ENCODE peak calls at places on chromosomes 5 and 9, in five cellular contexts. X, J, O, K and V are unnamed samples.

GRCh38 chr9:124342946-124343485 is 72.2 kb downstream of the PSMB7 start:
- DNase-seq in J (peak; percentile 96), X (peak; percentile 92), O (no peak), K (peak; percentile 75), V (no peak)

GRCh38 chr5:117594165-117594564 is 1019.5 kb upstream of the SEMA6A start:
- DNase-seq in K (peak; percentile 3), J (no peak), O (no peak), X (no peak), V (no peak)

GRCh38 chr5:180335614-180336233 is 17.4 kb downstream of the GFPT2 start:
- DNase-seq in O (no peak), K (no peak), X (no peak), J (no peak), V (no peak)

GRCh38 chr5:59921816-59922215 is 28.3 kb upstream of the PDE4D start:
- DNase-seq in X (no peak), K (no peak), J (no peak), O (no peak), V (no peak)

GRCh38 chr9:114343471-114344187 is 14.0 kb downstream of the ORM2 start:
- DNase-seq in J (peak; percentile 31), K (no peak), X (no peak), O (no peak), V (no peak)

GRCh38 chr5:176153741-176154140 is 84.5 kb upstream of the SIMC1 start:
- DNase-seq in K (no peak), J (peak; percentile 68), X (peak; percentile 49), O (no peak), V (no peak)

GRCh38 chr5:173663810-173664526 is 47.5 kb upstream of the BOD1 start:
- DNase-seq in O (no peak), J (peak; percentile 24), X (peak; percentile 25), K (no peak), V (no peak)

GRCh38 chr5:95238560-95239325 is 46.2 kb downstream of the MCTP1 start:
- DNase-seq in X (peak; percentile 74), J (peak; percentile 48), K (no peak), O (no peak), V (peak; percentile 60)

GRCh38 chr9:127912882-127913281 is 4.0 kb downstream of the ST6GALNAC4 start:
- DNase-seq in X (no peak), O (no peak), K (no peak), J (no peak), V (no peak)

GRCh38 chr9:116809656-116810055 is 122.6 kb downstream of the TRIM32 start:
- DNase-seq in O (no peak), J (no peak), K (no peak), X (no peak), V (no peak)

GRCh38 chr9:93024986-93025630 is 33.4 kb upstream of the SUSD3 start:
- DNase-seq in J (no peak), K (no peak), O (no peak), X (no peak), V (no peak)

GRCh38 chr5:45484781-45485180 is 211.4 kb downstream of the HCN1 start:
- DNase-seq in X (no peak), K (no peak), J (no peak), O (no peak), V (no peak)

GRCh38 chr5:33261305-33261704 is 179.5 kb upstream of the TARS1 start:
- DNase-seq in O (no peak), K (no peak), X (peak; percentile 82), J (peak; percentile 64), V (no peak)

GRCh38 chr9:128271112-128271511 is 4.7 kb downstream of the GOLGA2 start:
- DNase-seq in X (no peak), K (no peak), J (no peak), O (no peak), V (no peak)

GRCh38 chr5:26942481-26942880 is 95.9 kb downstream of the CDH9 start:
- DNase-seq in J (no peak), O (no peak), X (peak; percentile 22), K (no peak), V (no peak)

GRCh38 chr5:3993856-3994473 is 398.3 kb downstream of the IRX1 start:
- DNase-seq in X (no peak), O (no peak), J (no peak), K (no peak), V (no peak)
- H3K9ac ChIP-seq in X (no peak overlapping the region), O (peak overlapping the region; percentile 30), J (no peak overlapping the region), K (no peak overlapping the region), V (no peak overlapping the region)

GRCh38 chr5:125153231-125153630 is 406.8 kb upstream of the ZNF608 start:
- DNase-seq in J (no peak), O (no peak), K (no peak), X (no peak), V (no peak)
- H3K4me3 ChIP-seq in J (no peak overlapping the region), O (no peak overlapping the region), K (no peak overlapping the region), X (no peak overlapping the region), V (no peak overlapping the region)

DNA sequence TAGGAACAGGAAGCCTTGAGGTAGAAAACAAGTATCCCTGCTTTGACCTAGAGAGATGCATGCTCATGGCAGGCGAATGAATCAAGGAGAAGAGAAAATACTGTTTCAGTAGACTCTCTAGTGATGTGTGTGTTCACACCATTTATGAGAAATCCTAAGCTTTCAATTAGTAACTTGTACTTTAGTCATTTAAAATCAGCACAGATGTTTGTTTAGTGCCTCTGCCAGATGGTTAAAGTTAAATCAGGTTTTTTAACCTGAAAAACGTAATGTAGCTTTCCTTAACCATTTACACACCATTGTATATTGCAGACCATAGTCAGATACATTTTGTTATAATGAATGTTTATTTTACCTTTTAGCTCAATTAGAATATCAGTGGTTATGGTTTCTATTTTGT is 5.0 kb downstream of the TJP2 start:
- DNase-seq in X (no peak), K (no peak), J (no peak), O (no peak), V (no peak)
- H4K20me1 ChIP-seq in X (no peaks in the 10 kb centered on the region), K (no peaks in the 10 kb centered on the region), J (no peaks in the 10 kb centered on the region), O (no peaks in the 10 kb centered on the region), V (no peaks in the 10 kb centered on the region)

GRCh38 chr5:164934561-164934960 is 1429.1 kb downstream of the MAT2B start:
- DNase-seq in J (no peak), K (no peak), O (no peak), X (no peak), V (no peak)

DNA sequence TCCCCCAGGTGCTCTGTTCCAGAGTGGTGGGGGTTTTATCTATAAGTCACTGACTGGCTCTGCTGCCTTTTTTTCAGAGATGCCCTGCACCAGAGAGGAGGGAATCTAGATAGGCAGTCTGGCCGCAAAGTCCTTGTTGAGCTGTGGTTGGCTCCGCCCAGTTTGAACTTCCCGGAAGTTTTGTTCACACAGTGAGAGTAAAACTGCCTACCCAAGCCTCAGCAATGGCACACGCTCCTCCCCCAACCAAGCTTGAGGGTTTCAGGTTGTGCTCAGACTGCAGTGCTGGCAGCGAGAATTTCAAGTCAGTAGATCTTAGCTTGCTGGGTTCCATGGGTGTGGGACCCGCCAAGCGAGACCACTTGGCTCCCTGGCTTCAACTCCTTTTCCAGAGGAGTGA is 1428.6 kb downstream of the MAT2B start:
- DNase-seq in J (no peak), O (no peak), K (no peak), X (no peak), V (no peak)
- H3K9ac ChIP-seq in J (no peak overlapping the region), O (no peak overlapping the region), K (no peak overlapping the region), X (no peak overlapping the region), V (no peak overlapping the region)

DNA sequence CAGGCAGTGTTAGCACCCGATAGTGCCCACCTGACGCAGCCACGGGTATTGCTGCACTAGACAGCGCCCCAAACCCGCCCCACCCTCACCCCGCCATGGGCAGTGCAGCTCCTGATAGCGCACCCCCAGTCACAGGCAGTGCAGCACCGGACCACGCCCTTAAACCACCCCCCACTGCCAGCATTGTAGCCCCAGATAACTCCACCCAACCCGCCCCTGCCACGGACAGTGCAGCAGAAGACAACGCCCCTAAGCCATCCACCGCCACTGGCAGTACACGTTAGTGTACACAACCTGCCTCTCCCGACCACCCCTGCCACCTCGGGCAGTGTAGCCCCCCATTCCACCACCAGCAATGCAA is 825 bp upstream of the PCAT7 start:
- DNase-seq in O (no peak), J (no peak), K (no peak), X (no peak), V (no peak)
- H3K4me3 ChIP-seq in O (no peak overlapping the region), J (no peak overlapping the region), K (peak overlapping the region; percentile 66), X (no peak overlapping the region), V (no peak overlapping the region)

GRCh38 chr5:34772691-34773090 is 66.3 kb upstream of the TTC23L start:
- DNase-seq in K (no peak), J (no peak), X (no peak), O (no peak), V (no peak)

GRCh38 chr5:34774139-34774538 is 64.8 kb upstream of the TTC23L start:
- DNase-seq in X (no peak), O (no peak), K (no peak), J (no peak), V (no peak)

GRCh38 chr5:34775886-34776285 is 63.1 kb upstream of the TTC23L start:
- DNase-seq in X (no peak), J (no peak), K (no peak), O (no peak), V (no peak)

DNA sequence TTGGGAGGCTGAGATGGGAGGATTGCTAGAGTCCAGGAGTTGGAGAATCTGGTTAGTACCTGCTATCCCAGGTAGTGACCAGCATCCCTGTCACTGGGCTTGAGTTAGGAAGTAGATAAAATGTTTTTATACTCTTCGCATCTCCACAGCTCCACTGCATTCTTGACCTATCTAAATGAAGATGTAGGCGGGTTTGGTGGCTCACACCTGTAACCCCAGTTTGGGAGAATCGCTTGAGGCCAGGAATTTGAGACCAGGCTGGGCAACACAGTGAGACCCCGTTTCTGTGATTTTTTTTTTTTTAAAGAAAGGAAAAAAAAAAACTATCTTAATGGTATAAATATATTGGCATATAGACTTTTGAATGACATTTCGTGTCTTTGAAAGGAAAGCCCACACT is 60.5 kb upstream of the TTC23L start:
- DNase-seq in O (no peak), X (no peak), K (no peak), J (no peak), V (no peak)
- H4K20me1 ChIP-seq in O (no peaks in the 10 kb centered on the region), X (no peaks in the 10 kb centered on the region), K (no peaks in the 10 kb centered on the region), J (no peaks in the 10 kb centered on the region), V (no peaks in the 10 kb centered on the region)